ENCODE peak calls at places on chromosomes 1 and 21, in eight cellular contexts. One of them, this sample, is unnamed.

GRCh38 chr1:201783572-201783971 is 45.4 kb upstream of the IPO9 start:
- DNase-seq in right lobe of liver: no peak
- DNase-seq in stimulated activated naive CD4-positive, alpha-beta T cell: no peak
- DNase-seq in MV-4-11: no peak
- DNase-seq in GM12865: peak; percentile 6
- DNase-seq in ecto neural progenitor cell: no peak
- DNase-seq in amygdala: no peak
- DNase-seq in activated CD8-positive, alpha-beta memory T cell treated with anti-CD3 and anti-CD28 coated beads, Interleukin-2, amount 50 U/mL, for 4 hours: no peak
- DNase-seq in this sample: no peak

GRCh38 chr1:118204648-118205047 is 19.6 kb upstream of the SPAG17 start:
- DNase-seq in stimulated activated naive CD4-positive, alpha-beta T cell: no peak
- DNase-seq in amygdala: no peak
- DNase-seq in MV-4-11: no peak
- DNase-seq in activated CD8-positive, alpha-beta memory T cell treated with anti-CD3 and anti-CD28 coated beads, Interleukin-2, amount 50 U/mL, for 4 hours: no peak
- DNase-seq in right lobe of liver: no peak
- DNase-seq in GM12865: no peak
- DNase-seq in ecto neural progenitor cell: no peak
- DNase-seq in this sample: no peak

GRCh38 chr1:150162862-150163706 is 13.4 kb downstream of the PLEKHO1 start:
- DNase-seq in stimulated activated naive CD4-positive, alpha-beta T cell: no peak
- DNase-seq in activated CD8-positive, alpha-beta memory T cell treated with anti-CD3 and anti-CD28 coated beads, Interleukin-2, amount 50 U/mL, for 4 hours: no peak
- DNase-seq in right lobe of liver: peak; percentile 72
- DNase-seq in GM12865: peak; percentile 96
- DNase-seq in MV-4-11: peak; percentile 92
- DNase-seq in amygdala: no peak
- DNase-seq in ecto neural progenitor cell: peak; percentile 85
- DNase-seq in this sample: peak; percentile 88

GRCh38 chr1:72284398-72285073 is 2.2 kb upstream of the NEGR1 start:
- DNase-seq in stimulated activated naive CD4-positive, alpha-beta T cell: no peak
- DNase-seq in MV-4-11: peak; percentile 20
- DNase-seq in right lobe of liver: peak; percentile 52
- DNase-seq in activated CD8-positive, alpha-beta memory T cell treated with anti-CD3 and anti-CD28 coated beads, Interleukin-2, amount 50 U/mL, for 4 hours: no peak
- DNase-seq in GM12865: peak; percentile 53
- DNase-seq in amygdala: peak; percentile 30
- DNase-seq in ecto neural progenitor cell: peak; percentile 70
- DNase-seq in this sample: no peak

GRCh38 chr1:84214115-84214956 is 70.3 kb downstream of the PRKACB start:
- DNase-seq in amygdala: no peak
- DNase-seq in MV-4-11: no peak
- DNase-seq in ecto neural progenitor cell: no peak
- DNase-seq in GM12865: no peak
- DNase-seq in stimulated activated naive CD4-positive, alpha-beta T cell: no peak
- DNase-seq in activated CD8-positive, alpha-beta memory T cell treated with anti-CD3 and anti-CD28 coated beads, Interleukin-2, amount 50 U/mL, for 4 hours: no peak
- DNase-seq in right lobe of liver: no peak
- DNase-seq in this sample: no peak

GRCh38 chr1:9371391-9371935 is 78.8 kb downstream of the SPSB1 start:
- DNase-seq in MV-4-11: no peak
- DNase-seq in right lobe of liver: no peak
- DNase-seq in amygdala: no peak
- DNase-seq in ecto neural progenitor cell: peak; percentile 60
- DNase-seq in GM12865: no peak
- DNase-seq in activated CD8-positive, alpha-beta memory T cell treated with anti-CD3 and anti-CD28 coated beads, Interleukin-2, amount 50 U/mL, for 4 hours: no peak
- DNase-seq in stimulated activated naive CD4-positive, alpha-beta T cell: no peak
- DNase-seq in this sample: no peak

GRCh38 chr1:54813479-54814147 is 12.5 kb upstream of the TTC22 start:
- DNase-seq in activated CD8-positive, alpha-beta memory T cell treated with anti-CD3 and anti-CD28 coated beads, Interleukin-2, amount 50 U/mL, for 4 hours: no peak
- DNase-seq in GM12865: peak; percentile 48
- DNase-seq in amygdala: no peak
- DNase-seq in stimulated activated naive CD4-positive, alpha-beta T cell: no peak
- DNase-seq in right lobe of liver: no peak
- DNase-seq in ecto neural progenitor cell: peak; percentile 47
- DNase-seq in MV-4-11: no peak
- DNase-seq in this sample: peak; percentile 45

GRCh38 chr1:53148123-53148522 is 5.7 kb upstream of the SLC1A7 start:
- DNase-seq in activated CD8-positive, alpha-beta memory T cell treated with anti-CD3 and anti-CD28 coated beads, Interleukin-2, amount 50 U/mL, for 4 hours: no peak
- DNase-seq in ecto neural progenitor cell: no peak
- DNase-seq in stimulated activated naive CD4-positive, alpha-beta T cell: no peak
- DNase-seq in GM12865: no peak
- DNase-seq in right lobe of liver: no peak
- DNase-seq in amygdala: no peak
- DNase-seq in MV-4-11: no peak
- DNase-seq in this sample: no peak

GRCh38 chr1:197320991-197321531 is 53.0 kb downstream of the CRB1 start:
- DNase-seq in GM12865: no peak
- DNase-seq in stimulated activated naive CD4-positive, alpha-beta T cell: no peak
- DNase-seq in MV-4-11: no peak
- DNase-seq in right lobe of liver: no peak
- DNase-seq in activated CD8-positive, alpha-beta memory T cell treated with anti-CD3 and anti-CD28 coated beads, Interleukin-2, amount 50 U/mL, for 4 hours: no peak
- DNase-seq in amygdala: no peak
- DNase-seq in ecto neural progenitor cell: no peak
- DNase-seq in this sample: no peak

GRCh38 chr1:21901473-21901847 is 35.6 kb downstream of the HSPG2 start:
- DNase-seq in stimulated activated naive CD4-positive, alpha-beta T cell: no peak
- DNase-seq in GM12865: no peak
- DNase-seq in amygdala: no peak
- DNase-seq in ecto neural progenitor cell: no peak
- DNase-seq in MV-4-11: no peak
- DNase-seq in activated CD8-positive, alpha-beta memory T cell treated with anti-CD3 and anti-CD28 coated beads, Interleukin-2, amount 50 U/mL, for 4 hours: no peak
- DNase-seq in right lobe of liver: no peak
- DNase-seq in this sample: no peak

GRCh38 chr1:38791892-38792291 is 67.7 kb downstream of the RRAGC start:
- DNase-seq in amygdala: no peak
- DNase-seq in activated CD8-positive, alpha-beta memory T cell treated with anti-CD3 and anti-CD28 coated beads, Interleukin-2, amount 50 U/mL, for 4 hours: no peak
- DNase-seq in stimulated activated naive CD4-positive, alpha-beta T cell: no peak
- DNase-seq in right lobe of liver: no peak
- DNase-seq in ecto neural progenitor cell: no peak
- DNase-seq in GM12865: no peak
- DNase-seq in MV-4-11: no peak
- DNase-seq in this sample: no peak

GRCh38 chr1:85580046-85580411 is 532 bp upstream of the CCN1 start:
- DNase-seq in stimulated activated naive CD4-positive, alpha-beta T cell: no peak
- DNase-seq in activated CD8-positive, alpha-beta memory T cell treated with anti-CD3 and anti-CD28 coated beads, Interleukin-2, amount 50 U/mL, for 4 hours: no peak
- DNase-seq in right lobe of liver: no peak
- DNase-seq in MV-4-11: no peak
- DNase-seq in ecto neural progenitor cell: no peak
- DNase-seq in amygdala: no peak
- DNase-seq in GM12865: no peak
- DNase-seq in this sample: no peak

GRCh38 chr1:200178340-200178739 is 150.8 kb downstream of the NR5A2 start:
- DNase-seq in right lobe of liver: no peak
- DNase-seq in GM12865: no peak
- DNase-seq in activated CD8-positive, alpha-beta memory T cell treated with anti-CD3 and anti-CD28 coated beads, Interleukin-2, amount 50 U/mL, for 4 hours: no peak
- DNase-seq in MV-4-11: no peak
- DNase-seq in amygdala: no peak
- DNase-seq in ecto neural progenitor cell: no peak
- DNase-seq in stimulated activated naive CD4-positive, alpha-beta T cell: no peak
- DNase-seq in this sample: no peak

GRCh38 chr1:21680381-21680780 is 11.2 kb upstream of the RAP1GAP start:
- DNase-seq in ecto neural progenitor cell: no peak
- DNase-seq in GM12865: no peak
- DNase-seq in activated CD8-positive, alpha-beta memory T cell treated with anti-CD3 and anti-CD28 coated beads, Interleukin-2, amount 50 U/mL, for 4 hours: no peak
- DNase-seq in stimulated activated naive CD4-positive, alpha-beta T cell: no peak
- DNase-seq in right lobe of liver: no peak
- DNase-seq in amygdala: no peak
- DNase-seq in MV-4-11: no peak
- DNase-seq in this sample: no peak

GRCh38 chr1:65213271-65213905 is 65.4 kb downstream of the AK4 start:
- DNase-seq in right lobe of liver: no peak
- DNase-seq in GM12865: peak; percentile 15
- DNase-seq in stimulated activated naive CD4-positive, alpha-beta T cell: no peak
- DNase-seq in activated CD8-positive, alpha-beta memory T cell treated with anti-CD3 and anti-CD28 coated beads, Interleukin-2, amount 50 U/mL, for 4 hours: no peak
- DNase-seq in amygdala: no peak
- DNase-seq in MV-4-11: no peak
- DNase-seq in ecto neural progenitor cell: no peak
- DNase-seq in this sample: no peak

GRCh38 chr1:156816561-156817328 is at the start of gene SH2D2A:
- DNase-seq in right lobe of liver: no peak
- DNase-seq in stimulated activated naive CD4-positive, alpha-beta T cell: peak; percentile 96
- DNase-seq in GM12865: peak; percentile 90
- DNase-seq in activated CD8-positive, alpha-beta memory T cell treated with anti-CD3 and anti-CD28 coated beads, Interleukin-2, amount 50 U/mL, for 4 hours: peak; percentile 94
- DNase-seq in MV-4-11: peak; percentile 63
- DNase-seq in ecto neural progenitor cell: no peak
- DNase-seq in amygdala: no peak
- DNase-seq in this sample: peak; percentile 86

GRCh38 chr1:183548136-183548535 is 42.1 kb downstream of the NCF2 start:
- DNase-seq in GM12865: no peak
- DNase-seq in activated CD8-positive, alpha-beta memory T cell treated with anti-CD3 and anti-CD28 coated beads, Interleukin-2, amount 50 U/mL, for 4 hours: no peak
- DNase-seq in right lobe of liver: no peak
- DNase-seq in amygdala: no peak
- DNase-seq in MV-4-11: peak; percentile 30
- DNase-seq in stimulated activated naive CD4-positive, alpha-beta T cell: no peak
- DNase-seq in ecto neural progenitor cell: no peak
- DNase-seq in this sample: no peak

GRCh38 chr1:185720633-185721272 is 13.4 kb upstream of the HMCN1 start:
- DNase-seq in ecto neural progenitor cell: no peak
- DNase-seq in GM12865: peak; percentile 21
- DNase-seq in stimulated activated naive CD4-positive, alpha-beta T cell: no peak
- DNase-seq in amygdala: no peak
- DNase-seq in MV-4-11: peak; percentile 9
- DNase-seq in right lobe of liver: no peak
- DNase-seq in activated CD8-positive, alpha-beta memory T cell treated with anti-CD3 and anti-CD28 coated beads, Interleukin-2, amount 50 U/mL, for 4 hours: no peak
- DNase-seq in this sample: no peak

GRCh38 chr21:25646541-25646940 is 7.5 kb downstream of the JAM2 start:
- DNase-seq in ecto neural progenitor cell: no peak
- DNase-seq in GM12865: no peak
- DNase-seq in MV-4-11: no peak
- DNase-seq in right lobe of liver: no peak
- DNase-seq in activated CD8-positive, alpha-beta memory T cell treated with anti-CD3 and anti-CD28 coated beads, Interleukin-2, amount 50 U/mL, for 4 hours: no peak
- DNase-seq in stimulated activated naive CD4-positive, alpha-beta T cell: no peak
- DNase-seq in amygdala: no peak
- DNase-seq in this sample: no peak

GRCh38 chr1:86618358-86618757 is 71.5 kb downstream of the CLCA4 start:
- DNase-seq in stimulated activated naive CD4-positive, alpha-beta T cell: no peak
- DNase-seq in MV-4-11: no peak
- DNase-seq in right lobe of liver: no peak
- DNase-seq in ecto neural progenitor cell: no peak
- DNase-seq in GM12865: no peak
- DNase-seq in activated CD8-positive, alpha-beta memory T cell treated with anti-CD3 and anti-CD28 coated beads, Interleukin-2, amount 50 U/mL, for 4 hours: no peak
- DNase-seq in amygdala: no peak
- DNase-seq in this sample: no peak

GRCh38 chr21:41446571-41446970 is 20.5 kb downstream of the MX1 start:
- DNase-seq in amygdala: no peak
- DNase-seq in stimulated activated naive CD4-positive, alpha-beta T cell: no peak
- DNase-seq in activated CD8-positive, alpha-beta memory T cell treated with anti-CD3 and anti-CD28 coated beads, Interleukin-2, amount 50 U/mL, for 4 hours: no peak
- DNase-seq in MV-4-11: no peak
- DNase-seq in ecto neural progenitor cell: no peak
- DNase-seq in right lobe of liver: no peak
- DNase-seq in GM12865: no peak
- DNase-seq in this sample: no peak